ENCODE peak calls at places on chromosomes 3 and 15, in nine cellular contexts. One of them, this sample, is unnamed.
A peak's percentile ranks its signal among the peaks of the same experiment; 100 is the strongest.

GRCh38 chr3:139835830-139836655 is 98.9 kb upstream of the CLSTN2 start:
- DNase-seq in CD8-positive, alpha-beta T cell: no peak
- DNase-seq in esophagus squamous epithelium: no peak
- DNase-seq in tibial artery: no peak
- DNase-seq in A549: no peak
- DNase-seq in lower lobe of right lung: no peak
- DNase-seq in OCI-LY7: no peak
- DNase-seq in heart left ventricle: no peak
- DNase-seq in fibroblast of lung: no peak
- DNase-seq in this sample: no peak

GRCh38 chr15:44729394-44729913 is 6.9 kb upstream of the TRIM69 start:
- DNase-seq in fibroblast of lung: peak; percentile 50
- DNase-seq in heart left ventricle: peak; percentile 69
- DNase-seq in A549: no peak
- DNase-seq in CD8-positive, alpha-beta T cell: peak; percentile 51
- DNase-seq in lower lobe of right lung: peak; percentile 53
- DNase-seq in esophagus squamous epithelium: no peak
- DNase-seq in OCI-LY7: peak; percentile 72
- DNase-seq in tibial artery: no peak
- DNase-seq in this sample: peak; percentile 31

GRCh38 chr3:108862865-108863798 is 40.5 kb downstream of the TRAT1 start:
- DNase-seq in tibial artery: no peak
- DNase-seq in esophagus squamous epithelium: no peak
- DNase-seq in A549: peak; percentile 33
- DNase-seq in OCI-LY7: no peak
- DNase-seq in CD8-positive, alpha-beta T cell: no peak
- DNase-seq in fibroblast of lung: peak; percentile 77
- DNase-seq in lower lobe of right lung: no peak
- DNase-seq in heart left ventricle: no peak
- DNase-seq in this sample: no peak

GRCh38 chr3:160217675-160218074 is 7.5 kb upstream of the C3orf80 start:
- DNase-seq in lower lobe of right lung: no peak
- DNase-seq in OCI-LY7: no peak
- DNase-seq in CD8-positive, alpha-beta T cell: no peak
- DNase-seq in fibroblast of lung: no peak
- DNase-seq in heart left ventricle: no peak
- DNase-seq in esophagus squamous epithelium: no peak
- DNase-seq in tibial artery: no peak
- DNase-seq in A549: no peak
- DNase-seq in this sample: no peak

GRCh38 chr3:16177962-16178627 is 3.6 kb downstream of the GALNT15 start:
- DNase-seq in tibial artery: peak; percentile 80
- DNase-seq in heart left ventricle: peak; percentile 92
- DNase-seq in fibroblast of lung: peak; percentile 87
- DNase-seq in CD8-positive, alpha-beta T cell: peak; percentile 38
- DNase-seq in esophagus squamous epithelium: no peak
- DNase-seq in lower lobe of right lung: peak; percentile 83
- DNase-seq in A549: peak; percentile 72
- DNase-seq in OCI-LY7: peak; percentile 53
- DNase-seq in this sample: peak; percentile 72

GRCh38 chr15:36753173-36753572 is 173.7 kb downstream of the CDIN1 start:
- DNase-seq in tibial artery: no peak
- DNase-seq in fibroblast of lung: no peak
- DNase-seq in lower lobe of right lung: no peak
- DNase-seq in A549: no peak
- DNase-seq in heart left ventricle: no peak
- DNase-seq in CD8-positive, alpha-beta T cell: no peak
- DNase-seq in esophagus squamous epithelium: no peak
- DNase-seq in OCI-LY7: no peak
- DNase-seq in this sample: no peak

GRCh38 chr15:64673866-64674265 is 101.5 kb downstream of the RBPMS2 start:
- DNase-seq in A549: no peak
- DNase-seq in esophagus squamous epithelium: no peak
- DNase-seq in lower lobe of right lung: no peak
- DNase-seq in tibial artery: no peak
- DNase-seq in fibroblast of lung: no peak
- DNase-seq in heart left ventricle: no peak
- DNase-seq in CD8-positive, alpha-beta T cell: no peak
- DNase-seq in OCI-LY7: no peak
- DNase-seq in this sample: no peak

GRCh38 chr3:20324664-20325478 is 138.9 kb upstream of the SGO1 start:
- DNase-seq in CD8-positive, alpha-beta T cell: no peak
- DNase-seq in lower lobe of right lung: no peak
- DNase-seq in OCI-LY7: peak; percentile 9
- DNase-seq in tibial artery: no peak
- DNase-seq in A549: no peak
- DNase-seq in esophagus squamous epithelium: no peak
- DNase-seq in fibroblast of lung: no peak
- DNase-seq in heart left ventricle: no peak
- DNase-seq in this sample: no peak

GRCh38 chr3:127820871-127821853 is 1.2 kb downstream of the MGLL start:
- DNase-seq in A549: no peak
- DNase-seq in esophagus squamous epithelium: no peak
- DNase-seq in fibroblast of lung: peak; percentile 73
- DNase-seq in lower lobe of right lung: peak; percentile 70
- DNase-seq in tibial artery: peak; percentile 48
- DNase-seq in CD8-positive, alpha-beta T cell: no peak
- DNase-seq in heart left ventricle: peak; percentile 66
- DNase-seq in OCI-LY7: no peak
- DNase-seq in this sample: no peak

GRCh38 chr3:127819656-127820055 is 2.7 kb downstream of the MGLL start:
- DNase-seq in OCI-LY7: no peak
- DNase-seq in heart left ventricle: no peak
- DNase-seq in esophagus squamous epithelium: no peak
- DNase-seq in CD8-positive, alpha-beta T cell: no peak
- DNase-seq in fibroblast of lung: no peak
- DNase-seq in lower lobe of right lung: no peak
- DNase-seq in A549: no peak
- DNase-seq in tibial artery: no peak
- DNase-seq in this sample: no peak

GRCh38 chr3:127819086-127819485 is 3.2 kb downstream of the MGLL start:
- DNase-seq in tibial artery: no peak
- DNase-seq in CD8-positive, alpha-beta T cell: no peak
- DNase-seq in heart left ventricle: peak; percentile 53
- DNase-seq in OCI-LY7: no peak
- DNase-seq in esophagus squamous epithelium: no peak
- DNase-seq in A549: no peak
- DNase-seq in fibroblast of lung: no peak
- DNase-seq in lower lobe of right lung: no peak
- DNase-seq in this sample: no peak

GRCh38 chr3:127822166-127822835 is at the start of gene MGLL:
- DNase-seq in heart left ventricle: peak; percentile 80
- DNase-seq in lower lobe of right lung: peak; percentile 68
- DNase-seq in CD8-positive, alpha-beta T cell: no peak
- DNase-seq in tibial artery: peak; percentile 53
- DNase-seq in A549: no peak
- DNase-seq in fibroblast of lung: peak; percentile 44
- DNase-seq in OCI-LY7: no peak
- DNase-seq in esophagus squamous epithelium: no peak
- DNase-seq in this sample: peak; percentile 55

DNA sequence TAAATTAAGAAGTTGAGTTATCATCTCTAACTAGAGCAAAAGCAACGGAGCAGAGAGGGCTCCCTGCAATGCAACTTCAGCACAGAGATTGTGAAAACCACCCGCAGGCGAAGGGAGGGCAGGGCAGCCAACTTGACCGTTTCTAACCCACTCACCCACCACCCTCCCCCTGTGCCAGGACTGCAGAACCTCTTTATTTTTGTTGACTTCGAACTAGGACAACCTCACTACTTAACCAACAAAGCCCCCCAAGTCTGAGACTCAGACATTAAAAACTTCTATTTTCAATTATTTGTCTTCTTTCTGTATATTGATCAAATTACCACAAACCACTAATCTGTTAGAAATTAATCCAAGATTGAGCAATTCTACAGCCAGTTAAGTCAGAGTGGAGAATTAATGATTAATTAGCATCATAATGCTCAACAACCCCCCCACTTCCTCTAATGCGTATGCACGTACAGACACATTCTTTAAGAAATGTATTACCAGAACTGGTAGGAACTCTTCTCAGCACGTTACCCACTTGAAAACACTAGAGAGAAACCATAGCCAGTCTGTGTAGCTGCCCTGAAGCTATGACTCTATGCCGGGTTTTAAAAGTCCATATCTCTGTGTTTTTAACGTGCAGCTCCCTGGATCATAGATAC is 2.0 kb downstream of the MGLL start:
- DNase-seq in esophagus squamous epithelium: no peak
- DNase-seq in tibial artery: peak; percentile 38
- DNase-seq in A549: no peak
- DNase-seq in CD8-positive, alpha-beta T cell: no peak
- DNase-seq in OCI-LY7: no peak
- DNase-seq in lower lobe of right lung: peak; percentile 76
- DNase-seq in heart left ventricle: no peak
- DNase-seq in fibroblast of lung: peak; percentile 68
- DNase-seq in this sample: no peak
- H3K4me1 ChIP-seq in esophagus squamous epithelium: peaks cover 80% of the 10 kb centered on the region
- H3K4me1 ChIP-seq in tibial artery: peaks cover 54% of the 10 kb centered on the region
- H3K4me1 ChIP-seq in A549: peaks cover 59% of the 10 kb centered on the region
- H3K4me1 ChIP-seq in CD8-positive, alpha-beta T cell: peaks cover 6% of the 10 kb centered on the region
- H3K4me1 ChIP-seq in OCI-LY7: no peaks in the 10 kb centered on the region
- H3K4me1 ChIP-seq in lower lobe of right lung: peaks cover 67% of the 10 kb centered on the region
- H3K4me1 ChIP-seq in heart left ventricle: peaks cover 46% of the 10 kb centered on the region
- H3K4me1 ChIP-seq in fibroblast of lung: peaks cover 24% of the 10 kb centered on the region
- H3K4me1 ChIP-seq in this sample: peaks cover 44% of the 10 kb centered on the region

GRCh38 chr3:16366-16765 is 180.2 kb upstream of the CHL1 start:
- DNase-seq in A549: no peak
- DNase-seq in esophagus squamous epithelium: no peak
- DNase-seq in lower lobe of right lung: no peak
- DNase-seq in heart left ventricle: no peak
- DNase-seq in fibroblast of lung: no peak
- DNase-seq in OCI-LY7: no peak
- DNase-seq in tibial artery: no peak
- DNase-seq in CD8-positive, alpha-beta T cell: no peak
- DNase-seq in this sample: no peak

GRCh38 chr3:14652-15051 is 181.9 kb upstream of the CHL1 start:
- DNase-seq in CD8-positive, alpha-beta T cell: no peak
- DNase-seq in OCI-LY7: no peak
- DNase-seq in esophagus squamous epithelium: no peak
- DNase-seq in lower lobe of right lung: no peak
- DNase-seq in fibroblast of lung: no peak
- DNase-seq in tibial artery: no peak
- DNase-seq in heart left ventricle: no peak
- DNase-seq in A549: no peak
- DNase-seq in this sample: no peak

GRCh38 chr3:11734-12133 is 184.8 kb upstream of the CHL1 start:
- DNase-seq in heart left ventricle: no peak
- DNase-seq in tibial artery: no peak
- DNase-seq in CD8-positive, alpha-beta T cell: no peak
- DNase-seq in A549: peak; percentile 22
- DNase-seq in fibroblast of lung: peak; percentile 27
- DNase-seq in OCI-LY7: no peak
- DNase-seq in lower lobe of right lung: peak; percentile 38
- DNase-seq in esophagus squamous epithelium: no peak
- DNase-seq in this sample: no peak
- H3K4me3 ChIP-seq in heart left ventricle: no peak overlapping the region
- H3K4me3 ChIP-seq in tibial artery: no peak overlapping the region
- H3K4me3 ChIP-seq in CD8-positive, alpha-beta T cell: no peak overlapping the region
- H3K4me3 ChIP-seq in A549: peak overlapping the region; percentile 38
- H3K4me3 ChIP-seq in fibroblast of lung: no peak overlapping the region
- H3K4me3 ChIP-seq in OCI-LY7: no peak overlapping the region
- H3K4me3 ChIP-seq in lower lobe of right lung: no peak overlapping the region
- H3K4me3 ChIP-seq in esophagus squamous epithelium: no peak overlapping the region
- H3K4me3 ChIP-seq in this sample: no peak overlapping the region

DNA sequence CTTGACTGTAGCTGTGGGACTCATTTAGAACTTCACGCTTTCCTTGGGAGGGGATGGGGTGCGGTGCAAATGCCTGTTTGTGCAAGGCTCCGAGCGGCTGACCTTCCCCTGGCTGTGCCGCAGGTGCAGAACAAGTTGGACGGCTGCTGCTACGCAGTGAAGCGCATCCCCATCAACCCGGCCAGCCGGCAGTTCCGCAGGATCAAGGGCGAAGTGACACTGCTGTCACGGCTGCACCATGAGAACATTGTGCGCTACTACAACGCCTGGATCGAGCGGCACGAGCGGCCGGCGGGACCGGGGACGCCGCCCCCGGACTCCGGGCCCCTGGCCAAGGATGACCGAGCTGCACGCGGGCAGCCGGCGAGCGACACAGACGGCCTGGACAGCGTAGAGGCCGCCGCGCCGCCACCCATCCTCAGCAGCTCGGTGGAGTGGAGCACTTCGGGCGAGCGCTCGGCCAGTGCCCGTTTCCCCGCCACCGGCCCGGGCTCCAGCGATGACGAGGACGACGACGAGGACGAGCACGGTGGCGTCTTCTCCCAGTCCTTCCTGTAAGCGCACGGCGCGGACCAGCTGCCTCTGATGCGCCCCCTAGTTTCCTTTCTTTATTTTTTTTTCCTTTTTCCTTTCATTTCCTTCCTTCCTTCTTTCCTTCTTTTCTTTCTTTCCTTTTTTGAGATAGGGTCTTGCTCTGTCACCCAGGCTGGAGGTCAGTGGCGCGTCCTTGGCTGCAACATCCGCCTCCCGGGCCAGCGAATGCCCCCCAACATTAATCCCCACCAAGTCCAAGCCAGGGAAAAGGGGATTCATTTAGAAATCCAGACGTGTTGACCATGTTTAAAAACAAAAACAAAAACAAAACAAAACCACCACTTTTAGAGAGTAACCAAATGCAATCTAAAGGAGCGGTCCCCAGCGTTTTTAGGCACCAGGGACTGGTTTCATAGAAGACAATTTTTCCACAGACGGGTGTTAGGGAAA is 42.7 kb downstream of the EIF2AK4 start:
- DNase-seq in esophagus squamous epithelium: no peak
- DNase-seq in A549: no peak
- DNase-seq in tibial artery: peak; percentile 64
- DNase-seq in fibroblast of lung: peak; percentile 69
- DNase-seq in heart left ventricle: peak; percentile 80
- DNase-seq in OCI-LY7: peak; percentile 79
- DNase-seq in lower lobe of right lung: peak; percentile 59
- DNase-seq in CD8-positive, alpha-beta T cell: no peak
- DNase-seq in this sample: peak; percentile 72
- TF ChIP-seq CTCF in esophagus squamous epithelium: peak; percentile 20
- TF ChIP-seq CTCF in A549: no peak
- TF ChIP-seq CTCF in tibial artery: peak; percentile 52
- TF ChIP-seq CTCF in fibroblast of lung: peak; percentile 52
- TF ChIP-seq CTCF in heart left ventricle: peak; percentile 64
- TF ChIP-seq CTCF in OCI-LY7: peak; percentile 72
- TF ChIP-seq CTCF in lower lobe of right lung: peak; percentile 37
- TF ChIP-seq CTCF in CD8-positive, alpha-beta T cell: no peak
- TF ChIP-seq CTCF in this sample: peak; percentile 72

DNA sequence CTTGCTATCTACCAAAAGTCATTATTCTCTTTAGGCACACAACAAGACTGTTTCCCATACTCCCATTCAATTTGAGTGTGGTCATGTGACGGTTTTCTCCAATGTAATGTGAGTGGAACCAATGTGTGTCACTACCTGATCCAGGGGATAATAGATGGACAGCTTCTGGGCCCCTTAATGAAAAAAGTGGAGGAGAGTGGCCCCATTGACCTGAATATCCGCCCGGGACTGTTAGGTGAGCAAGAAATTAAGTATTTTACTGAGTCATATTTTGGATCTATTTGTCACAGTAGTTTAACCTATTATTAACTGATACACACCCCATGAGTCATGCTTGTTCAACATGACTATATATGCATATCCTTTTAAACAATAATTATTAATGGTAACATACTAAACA is 15.1 kb upstream of the ARID3B start:
- DNase-seq in CD8-positive, alpha-beta T cell: no peak
- DNase-seq in tibial artery: no peak
- DNase-seq in OCI-LY7: no peak
- DNase-seq in A549: no peak
- DNase-seq in esophagus squamous epithelium: no peak
- DNase-seq in heart left ventricle: no peak
- DNase-seq in lower lobe of right lung: no peak
- DNase-seq in fibroblast of lung: peak; percentile 70
- DNase-seq in this sample: no peak
- H3K4me1 ChIP-seq in CD8-positive, alpha-beta T cell: no peaks in the 10 kb centered on the region
- H3K4me1 ChIP-seq in tibial artery: no peaks in the 10 kb centered on the region
- H3K4me1 ChIP-seq in OCI-LY7: no peaks in the 10 kb centered on the region
- H3K4me1 ChIP-seq in A549: peaks cover 18% of the 10 kb centered on the region
- H3K4me1 ChIP-seq in esophagus squamous epithelium: peaks cover 21% of the 10 kb centered on the region
- H3K4me1 ChIP-seq in heart left ventricle: no peaks in the 10 kb centered on the region
- H3K4me1 ChIP-seq in lower lobe of right lung: no peaks in the 10 kb centered on the region
- H3K4me1 ChIP-seq in fibroblast of lung: peaks cover 17% of the 10 kb centered on the region
- H3K4me1 ChIP-seq in this sample: no peaks in the 10 kb centered on the region